ENCODE peak calls at places on chromosomes 12 and 14, in five cellular contexts. V, S, J, I and T are unnamed samples.

GRCh38 chr14:100664841-100665425 is 61.8 kb upstream of the DLK1 start:
- DNase-seq in V (no peak), S (no peak), J (no peak), I (peak; percentile 80), T (no peak)

GRCh38 chr14:68820999-68821683 is 28.3 kb upstream of the ZFP36L1 start:
- DNase-seq in V (no peak), S (no peak), J (no peak), I (no peak), T (peak; percentile 87)

GRCh38 chr12:120818416-120818815 is 85.7 kb downstream of the SPPL3 start:
- DNase-seq in V (no peak), S (no peak), J (no peak), I (no peak), T (no peak)

GRCh38 chr12:131575371-131575770 is 135.5 kb upstream of the SFSWAP start:
- DNase-seq in V (no peak), S (no peak), J (no peak), I (no peak), T (no peak)

GRCh38 chr12:80805106-80805505 is 88.4 kb downstream of the MYF5 start:
- DNase-seq in V (no peak), S (no peak), J (no peak), I (no peak), T (no peak)

GRCh38 chr12:62724947-62725447 is 210.0 kb downstream of the PPM1H start:
- DNase-seq in V (peak; percentile 81), S (peak; percentile 90), J (peak; percentile 94), I (peak; percentile 58), T (no peak)

GRCh38 chr12:27020761-27021160 is 1.6 kb upstream of the MED21 start:
- DNase-seq in V (no peak), S (no peak), J (no peak), I (no peak), T (no peak)

GRCh38 chr12:20011200-20011599 is 357.1 kb upstream of the PDE3A start:
- DNase-seq in V (peak; percentile 71), S (peak; percentile 30), J (no peak), I (peak; percentile 29), T (no peak)

GRCh38 chr14:71321556-71322315 is 414.5 kb downstream of the PCNX1 start:
- DNase-seq in V (peak; percentile 13), S (peak; percentile 72), J (peak; percentile 89), I (no peak), T (no peak)

GRCh38 chr14:104436047-104436531 is 143.5 kb upstream of the C14orf180 start:
- DNase-seq in V (peak; percentile 27), S (no peak), J (peak; percentile 31), I (peak; percentile 66), T (no peak)

GRCh38 chr12:116287850-116288301 is 10.4 kb upstream of the MED13L start:
- DNase-seq in V (no peak), S (no peak), J (no peak), I (no peak), T (no peak)

DNA sequence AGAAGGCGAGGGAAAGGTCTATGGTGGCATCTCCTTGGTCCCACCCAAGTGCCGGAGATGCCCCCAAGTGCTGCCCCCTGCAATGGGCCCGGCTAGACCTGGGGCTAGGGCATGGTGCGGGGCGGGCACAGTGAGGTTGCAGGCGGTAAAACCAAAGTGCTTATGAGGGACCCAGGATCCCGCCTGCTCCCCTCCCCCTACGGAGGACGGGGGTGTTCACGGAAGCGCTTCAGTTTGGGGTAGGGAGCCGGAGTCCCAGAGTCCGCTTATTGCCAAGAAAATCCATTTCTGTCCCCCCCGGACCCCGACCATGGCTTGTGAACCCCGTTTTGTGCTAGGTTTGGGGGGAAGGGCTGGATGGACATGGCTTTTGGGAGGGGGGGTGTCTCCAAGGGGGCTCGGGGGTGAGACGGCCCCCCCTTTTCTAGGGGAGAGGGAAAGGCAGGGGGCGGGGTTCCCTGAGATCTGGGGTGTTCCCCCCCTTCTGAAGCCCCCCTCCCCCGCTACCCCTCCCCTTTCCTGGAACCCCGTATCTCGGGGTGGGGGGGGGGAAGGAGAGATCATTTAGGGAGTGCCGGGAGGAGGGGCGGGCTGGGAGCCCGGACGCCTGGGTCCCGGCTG is 5.4 kb upstream of the GPR84 start:
- DNase-seq in V (no peak), S (no peak), J (no peak), I (no peak), T (no peak)
- H3K4me3 ChIP-seq in V (peak overlapping the region; percentile 15), S (peak overlapping the region; percentile 50), J (peak overlapping the region; percentile 65), I (no peak overlapping the region), T (no peak overlapping the region)

DNA sequence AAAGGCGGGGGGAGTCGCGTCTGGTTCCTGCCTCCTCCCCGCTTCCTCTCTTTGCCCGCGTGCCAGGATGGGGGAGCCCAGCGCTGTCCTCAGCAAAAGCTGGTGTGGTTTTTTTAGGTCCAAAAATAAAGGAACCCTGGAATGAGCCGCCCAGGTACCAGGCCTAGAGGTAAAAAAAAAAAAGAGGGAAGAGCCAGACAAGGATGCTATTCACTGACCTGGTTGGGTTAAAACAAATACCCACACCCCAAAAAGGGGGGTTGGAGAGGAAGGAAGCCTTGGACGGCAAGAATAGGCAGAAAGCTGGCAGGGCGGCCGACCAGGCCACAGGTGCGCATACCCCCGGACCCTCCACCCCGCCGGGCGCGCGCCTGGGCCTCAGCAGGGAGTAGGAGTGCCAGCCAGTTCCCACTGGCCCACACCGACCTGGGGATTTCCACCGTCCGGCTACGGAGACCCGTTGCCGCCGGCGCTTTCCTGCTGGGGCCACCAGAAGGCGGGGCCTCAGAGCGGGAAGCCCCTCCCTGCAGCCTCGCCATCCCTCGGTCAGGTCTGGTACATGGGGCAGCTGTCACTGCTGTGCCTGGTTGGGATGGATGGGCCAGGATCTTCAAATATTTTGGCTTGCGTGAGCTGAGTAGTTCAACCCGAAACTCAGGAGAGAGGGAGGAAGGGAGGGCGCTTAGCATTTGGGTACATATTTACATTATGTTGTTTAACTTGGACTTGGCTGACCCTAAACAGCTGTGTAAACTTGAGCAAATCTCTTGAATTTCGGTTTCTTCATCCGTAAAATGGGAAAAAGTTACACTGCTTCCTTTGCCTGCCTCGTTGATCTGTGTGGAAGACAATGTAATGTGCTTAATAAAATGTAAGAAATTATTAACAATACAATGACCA is 5.4 kb upstream of the IRF2BPL start:
- DNase-seq in V (peak; percentile 90), S (peak; percentile 80), J (peak; percentile 95), I (peak; percentile 83), T (peak; percentile 90)
- TF ChIP-seq CTCF in V (no peak), S (no peak), J (no peak), I (peak; percentile 4), T (no peak)

GRCh38 chr12:130118181-130118580 is 44.1 kb upstream of the FZD10 start:
- DNase-seq in V (no peak), S (no peak), J (no peak), I (no peak), T (no peak)
- H3K4me3 ChIP-seq in V (no peak overlapping the region), S (no peak overlapping the region), J (no peak overlapping the region), I (no peak overlapping the region), T (no peak overlapping the region)

DNA sequence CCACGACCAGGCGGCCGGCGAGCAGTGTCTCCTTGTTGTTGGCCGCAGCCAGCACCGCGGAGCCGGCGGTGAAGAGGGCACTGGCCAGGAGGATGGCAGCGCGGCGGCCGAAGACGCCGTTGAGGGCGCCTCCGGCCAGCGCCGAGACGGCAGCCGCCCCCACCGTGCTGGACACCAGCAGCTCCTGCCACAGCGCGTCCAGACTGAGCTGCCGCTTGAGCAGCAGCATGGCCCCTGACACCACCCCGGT is 691 bp downstream of the SLC2A13 start:
- DNase-seq in V (no peak), S (no peak), J (no peak), I (no peak), T (no peak)
- TF ChIP-seq CTCF in V (no peak), S (no peak), J (no peak), I (no peak), T (no peak)

GRCh38 chr12:65840793-65841670 is 16.7 kb downstream of the HMGA2 start:
- DNase-seq in V (no peak), S (no peak), J (peak; percentile 58), I (no peak), T (no peak)
- H3K4me3 ChIP-seq in V (no peak overlapping the region), S (no peak overlapping the region), J (no peak overlapping the region), I (no peak overlapping the region), T (no peak overlapping the region)

DNA sequence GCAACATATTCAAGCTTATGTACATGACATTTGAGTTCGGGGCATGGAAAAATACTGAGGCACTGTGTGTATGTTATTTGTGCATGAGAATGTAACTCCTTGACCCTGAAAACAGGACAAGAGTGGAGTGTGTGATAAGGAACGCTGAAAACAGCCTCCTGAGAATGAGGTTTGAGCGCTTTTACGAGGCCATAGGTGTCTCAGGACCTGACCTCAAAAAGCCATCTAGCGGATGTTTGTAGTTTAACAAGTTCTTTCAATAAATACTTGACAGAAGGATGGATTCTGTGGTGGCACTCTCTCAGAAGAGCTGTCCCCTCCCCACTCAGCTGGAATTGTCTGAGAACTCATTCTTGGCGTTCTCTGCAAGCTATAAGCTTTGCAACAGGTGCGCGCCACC is 350.5 kb upstream of the TMTC1 start:
- DNase-seq in V (no peak), S (no peak), J (peak; percentile 72), I (no peak), T (no peak)
- TF ChIP-seq CTCF in V (no peak), S (no peak), J (peak; percentile 47), I (no peak), T (peak; percentile 2)

GRCh38 chr14:43786066-43786762 is 720.9 kb downstream of the FSCB start:
- DNase-seq in V (no peak), S (no peak), J (no peak), I (no peak), T (no peak)
- H3K4me3 ChIP-seq in V (no peak overlapping the region), S (no peak overlapping the region), J (no peak overlapping the region), I (no peak overlapping the region), T (no peak overlapping the region)

DNA sequence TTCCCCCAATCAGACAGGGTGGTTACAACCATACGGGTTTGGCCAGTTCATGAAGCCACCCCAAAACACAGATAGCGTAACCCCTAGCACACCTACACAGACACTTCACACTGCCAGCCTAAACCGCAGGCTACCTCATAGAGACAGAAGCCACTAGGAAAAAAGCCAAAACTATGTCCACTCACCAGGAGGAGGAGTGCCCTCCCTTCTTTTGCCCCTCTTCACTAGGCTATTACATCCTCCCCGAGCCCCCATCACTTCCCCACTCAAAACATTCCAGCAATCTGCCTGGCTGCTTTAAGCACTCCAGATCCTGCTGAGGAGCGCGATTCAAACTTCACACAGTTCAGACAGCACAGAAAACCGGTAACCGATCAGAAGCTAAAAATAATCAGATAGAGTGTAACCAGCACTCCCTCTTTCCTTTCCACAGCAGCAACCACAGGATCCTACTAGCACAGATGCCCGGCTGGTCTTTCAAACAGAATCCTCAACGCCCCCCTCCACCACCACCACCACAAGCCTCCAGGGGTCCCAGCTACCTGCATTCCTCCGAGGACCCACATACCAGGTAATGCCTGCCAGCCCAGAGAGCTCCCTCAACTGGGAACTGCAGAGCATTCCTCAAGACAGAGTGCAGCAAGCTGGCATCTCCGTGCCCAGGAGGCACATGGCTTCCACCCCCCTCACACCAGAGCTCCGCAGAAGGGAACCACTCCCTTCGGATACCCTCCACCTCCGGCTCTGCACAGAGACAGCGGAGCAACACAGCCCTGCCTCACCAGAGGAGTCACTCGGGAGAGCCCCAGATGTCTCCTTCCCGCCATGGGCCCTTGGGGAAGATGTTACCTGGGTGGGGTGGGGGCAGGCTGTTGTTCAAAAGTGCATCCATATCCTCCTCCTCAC is 1.5 kb downstream of the CHD4 start:
- DNase-seq in V (peak; percentile 77), S (peak; percentile 36), J (peak; percentile 82), I (no peak), T (no peak)
- TF ChIP-seq CTCF in V (peak; percentile 7), S (no peak), J (peak; percentile 11), I (no peak), T (no peak)